ENCODE peak calls at places on chromosomes 16 and 17, in five cellular contexts. R, A, Y, M and E are unnamed samples.

GRCh38 chr17:75783069-75783783 is 1.4 kb upstream of the UNK start:
- DNase-seq in Y (no peak), A (no peak), M (peak), R (peak), E (no peak)

GRCh38 chr16:85461814-85462404 is 151.2 kb upstream of the GSE1 start:
- DNase-seq in R (peak), M (no peak), A (no peak), Y (no peak), E (no peak)

GRCh38 chr17:78315355-78316114 is 44.3 kb downstream of the SOCS3 start:
- DNase-seq in Y (peak), R (peak), A (no peak), M (peak), E (no peak)

GRCh38 chr17:7477392-7478275 is 1.8 kb downstream of the ZBTB4 start:
- DNase-seq in A (no peak), Y (no peak), R (peak), M (peak), E (no peak)

GRCh38 chr16:19168173-19169080 is at the start of gene SYT17:
- DNase-seq in A (peak), R (no peak), M (no peak), Y (no peak), E (no peak)

GRCh38 chr17:61450641-61451537 is 1.3 kb upstream of the TBX4 start:
- DNase-seq in R (no peak), Y (no peak), A (no peak), M (no peak), E (no peak)

GRCh38 chr16:11498683-11499082 is 88.0 kb downstream of the LITAF start:
- DNase-seq in R (no peak), Y (no peak), A (no peak), M (no peak), E (no peak)

GRCh38 chr16:709651-710499 is 4.3 kb upstream of the FBXL16 start:
- DNase-seq in R (peak), A (peak), Y (no peak), M (peak), E (no peak)

GRCh38 chr16:7871979-7872378 is 539.3 kb downstream of the RBFOX1 start:
- DNase-seq in M (no peak), R (no peak), Y (no peak), A (no peak), E (no peak)

GRCh38 chr16:28937222-28937876 is 5.6 kb downstream of the CD19 start:
- DNase-seq in A (no peak), M (no peak), Y (no peak), R (no peak), E (no peak)

GRCh38 chr16:3654249-3654991 is at the start of gene DNASE1:
- DNase-seq in A (no peak), R (peak), Y (no peak), M (peak), E (peak)

GRCh38 chr17:74972107-74972972 is at the start of gene HID1:
- DNase-seq in M (no peak), A (peak), R (no peak), Y (no peak), E (no peak)

GRCh38 chr17:79616801-79617200 is 6.0 kb upstream of the RBFOX3 start:
- DNase-seq in M (no peak), A (no peak), R (no peak), Y (no peak), E (no peak)

GRCh38 chr16:53085539-53086450 is 31.0 kb downstream of the CHD9 start:
- DNase-seq in Y (peak), A (no peak), R (peak), M (peak), E (no peak)

GRCh38 chr16:53334581-53334980 is 99.7 kb upstream of the RBL2 start:
- DNase-seq in A (no peak), Y (no peak), M (no peak), R (no peak), E (no peak)

GRCh38 chr17:61384384-61385090 is 15.1 kb upstream of the TBX2 start:
- DNase-seq in M (no peak), Y (no peak), A (no peak), R (no peak), E (no peak)

DNA sequence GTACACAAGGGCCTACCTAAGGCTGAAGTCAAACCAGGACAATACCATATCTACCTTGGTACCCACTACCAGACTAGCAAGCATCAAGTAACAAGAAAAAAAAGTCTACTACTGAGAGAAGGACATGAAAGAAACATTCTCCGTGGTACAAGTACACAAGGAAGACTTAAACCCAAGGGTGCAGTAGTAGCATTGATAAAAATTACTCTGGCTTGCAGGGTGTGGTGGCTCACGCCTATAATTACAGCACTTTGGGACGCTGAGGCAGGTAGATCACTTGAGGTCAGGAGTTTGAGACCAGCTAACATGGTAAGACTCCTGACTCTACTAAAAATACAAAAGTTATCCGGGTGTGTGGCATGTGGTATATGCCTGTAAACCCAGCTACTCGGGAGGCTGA is 386.5 kb upstream of the PMFBP1 start:
- DNase-seq in M (no peak), A (no peak), R (no peak), Y (no peak), E (no peak)
- TF ChIP-seq CTCF in M (no peak), A (no peak), R (no peak), Y (no peak), E (no peak)

DNA sequence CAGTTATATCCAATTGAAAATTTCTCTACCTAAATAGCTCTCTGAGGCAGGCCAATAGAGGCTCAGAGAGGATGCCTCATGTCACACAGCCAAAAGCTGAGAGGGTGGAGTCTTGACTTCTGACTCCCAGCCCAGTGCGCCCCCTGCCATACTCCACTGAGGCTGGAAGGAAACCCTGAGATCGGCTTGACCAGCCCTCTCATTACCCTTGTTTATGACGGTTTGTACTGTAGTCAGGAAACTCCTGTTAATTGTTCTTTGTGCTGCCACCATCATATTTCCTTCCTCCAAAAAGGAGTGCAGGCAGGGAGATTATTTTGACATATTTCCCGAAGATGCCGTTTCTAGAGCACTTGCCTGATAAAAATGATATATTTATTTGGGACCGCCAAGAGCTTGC is 107.9 kb downstream of the AIPL1 start:
- DNase-seq in M (no peak), A (no peak), R (no peak), Y (no peak), E (no peak)
- TF ChIP-seq CTCF in M (no peak), A (no peak), R (no peak), Y (no peak), E (no peak)

DNA sequence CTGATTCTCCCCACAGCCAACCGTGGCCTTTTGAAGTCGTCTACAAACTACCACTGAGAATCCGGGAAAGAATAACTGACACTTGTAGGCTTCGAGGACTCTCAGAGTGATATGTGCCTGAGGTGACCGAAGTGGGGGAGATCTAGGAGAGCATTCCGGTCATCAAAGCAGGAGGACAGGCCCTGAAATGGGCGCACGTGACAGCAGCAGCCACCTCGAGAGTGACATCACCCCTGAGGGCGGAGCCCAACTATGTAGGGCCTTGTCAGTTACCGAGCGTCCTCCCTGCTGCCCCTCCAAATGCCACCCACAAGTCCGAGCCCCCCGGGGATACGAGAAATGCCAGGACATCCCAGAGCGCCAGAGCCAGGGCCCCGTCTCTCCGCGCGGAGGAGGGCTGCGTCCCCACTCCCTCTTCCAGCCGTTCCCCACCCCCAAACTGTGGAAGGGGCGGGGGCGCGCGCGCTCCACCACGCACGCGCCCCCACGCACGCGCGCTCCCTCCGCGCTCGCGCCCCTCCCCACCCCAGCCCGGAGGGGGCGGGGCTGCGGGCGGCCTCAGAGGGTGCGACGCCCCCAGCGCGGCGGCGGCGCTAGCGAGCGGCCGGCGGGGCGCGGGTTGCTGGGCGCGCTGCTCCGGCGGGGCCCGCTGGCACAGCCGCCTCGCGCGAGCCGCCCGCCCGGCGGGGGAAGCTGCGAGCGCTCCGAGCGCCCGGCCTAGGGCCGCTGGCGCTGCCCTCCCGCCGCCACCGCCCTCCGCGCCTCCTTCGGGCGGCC is at the start of gene TANC2:
- DNase-seq in R (peak), Y (peak), M (peak), A (peak), E (peak)
- TF ChIP-seq CTCF in R (no peak), Y (no peak), M (no peak), A (no peak), E (no peak)

DNA sequence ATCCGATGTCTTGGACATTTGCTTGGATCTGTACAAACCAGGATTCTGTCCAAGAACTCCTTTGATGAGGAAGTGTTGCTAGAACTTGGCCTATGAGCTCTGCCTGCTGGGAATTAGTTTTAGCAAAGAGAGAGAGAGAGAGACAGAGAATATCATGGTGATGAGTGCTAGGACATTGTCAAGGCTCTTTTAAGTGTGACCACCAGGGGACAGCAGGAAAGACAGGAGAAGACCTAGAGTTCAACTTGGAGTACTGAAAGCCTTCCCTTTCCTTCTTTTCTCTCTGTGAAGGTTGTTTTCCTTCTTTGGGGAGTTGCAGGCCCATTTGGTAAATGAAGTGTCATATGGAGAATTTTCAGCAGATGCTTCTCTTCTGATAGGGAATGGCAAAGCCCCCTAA is 389.2 kb upstream of the HSBP1 start:
- DNase-seq in A (no peak), R (no peak), M (no peak), Y (no peak), E (no peak)
- TF ChIP-seq CTCF in A (no peak), R (no peak), M (peak), Y (no peak), E (no peak)

GRCh38 chr16:26856791-26857190 is 209.9 kb upstream of the C16orf82 start:
- DNase-seq in Y (no peak), M (no peak), A (no peak), R (no peak), E (no peak)
- TF ChIP-seq CTCF in Y (no peak), M (no peak), A (no peak), R (no peak), E (no peak)

GRCh38 chr17:82390015-82390859 is 18.7 kb downstream of the UTS2R start:
- DNase-seq in M (no peak), A (no peak), Y (no peak), R (no peak), E (no peak)
- TF ChIP-seq CTCF in M (no peak), A (no peak), Y (no peak), R (no peak), E (no peak)

DNA sequence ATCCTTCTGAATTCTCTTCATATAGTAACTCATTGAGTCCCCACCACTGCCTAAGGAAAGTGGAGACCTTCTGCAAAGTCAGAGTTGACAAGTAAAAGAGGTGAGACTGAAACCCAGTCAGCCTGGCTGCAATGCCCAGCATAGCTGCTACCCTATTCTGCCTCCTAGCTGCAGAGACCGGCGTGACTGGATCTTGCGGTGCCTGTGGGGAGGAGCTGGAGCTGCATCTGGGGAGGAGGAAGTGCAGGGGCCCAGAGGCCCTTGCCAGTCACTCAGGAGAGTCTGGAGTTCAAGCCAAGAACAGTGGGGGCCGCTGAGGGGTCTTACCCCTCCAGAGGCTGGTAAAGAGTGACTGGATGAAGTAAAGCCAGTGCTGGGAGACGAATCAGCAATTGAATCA is 35.0 kb upstream of the ZNF423 start:
- DNase-seq in M (no peak), A (no peak), Y (no peak), R (no peak), E (no peak)
- TF ChIP-seq CTCF in M (peak), A (no peak), Y (no peak), R (no peak), E (peak)